ENCODE peak calls at places on chromosome 6, in seven cellular contexts. B is tibial artery; X is effector memory CD4-positive, alpha-beta T cell; Q is ovary; Z is CD8-positive, alpha-beta T cell; G is SJSA1; U is thyroid gland. L is an unnamed sample.

GRCh38 chr6:160952633-160953281 is 38.8 kb upstream of the MAP3K4 start:
- DNase-seq in X (no peak), Q (no peak), G (no peak), B (no peak), Z (no peak), U (no peak), L (no peak)

GRCh38 chr6:56386717-56387116 is 139.3 kb upstream of the COL21A1 start:
- DNase-seq in G (no peak), X (no peak), B (no peak), Q (no peak), U (peak), Z (no peak), L (no peak)

GRCh38 chr6:157274471-157275226 is 48.7 kb downstream of the TMEM242 start:
- DNase-seq in Q (peak), G (peak), U (peak), X (peak), Z (peak), B (peak), L (peak)

GRCh38 chr6:145744619-145745018 is 9.3 kb upstream of the EPM2A start:
- DNase-seq in Z (no peak), U (no peak), G (no peak), Q (no peak), X (no peak), B (no peak), L (no peak)

GRCh38 chr6:149895702-149896310 is 2.1 kb downstream of the RAET1E start:
- DNase-seq in G (peak), Z (peak), X (no peak), U (peak), Q (peak), B (peak), L (no peak)

GRCh38 chr6:134267917-134268361 is 50.0 kb downstream of the SGK1 start:
- DNase-seq in Q (peak), X (no peak), Z (no peak), B (no peak), G (no peak), U (peak), L (peak)

GRCh38 chr6:43278524-43279078 is 19.5 kb upstream of the SLC22A7 start:
- DNase-seq in Z (no peak), U (no peak), G (no peak), Q (no peak), B (no peak), X (no peak), L (no peak)

GRCh38 chr6:140784573-140784972 is 1348.2 kb upstream of the GJE1 start:
- DNase-seq in Z (no peak), Q (no peak), B (no peak), X (no peak), U (no peak), G (no peak), L (no peak)

GRCh38 chr6:797479-798077 is 104.6 kb upstream of the EXOC2 start:
- DNase-seq in U (peak), Q (no peak), G (peak), B (no peak), X (no peak), Z (no peak), L (no peak)

GRCh38 chr6:136717297-136717990 is 74.8 kb downstream of the MAP3K5 start:
- DNase-seq in X (no peak), G (no peak), Q (no peak), B (no peak), U (no peak), Z (no peak), L (no peak)

GRCh38 chr6:26017567-26017966 is 55.0 kb downstream of the TRIM38 start:
- DNase-seq in U (peak), X (peak), G (no peak), B (peak), Q (peak), Z (no peak), L (peak)
- H3K27ac ChIP-seq in U (peak), X (peak), G (no peak), B (peak), Q (peak), Z (no peak), L (peak)

GRCh38 chr6:35583893-35584688 is 71.4 kb upstream of the TULP1 start:
- DNase-seq in X (peak), U (peak), G (peak), Z (peak), B (no peak), Q (no peak), L (peak)

GRCh38 chr6:35585688-35586087 is 73.0 kb upstream of the TULP1 start:
- DNase-seq in Q (no peak), X (no peak), B (no peak), Z (no peak), U (no peak), G (no peak), L (no peak)

GRCh38 chr6:35581633-35582032 is 68.9 kb upstream of the TULP1 start:
- DNase-seq in X (no peak), Z (no peak), B (no peak), G (no peak), Q (no peak), U (no peak), L (no peak)

GRCh38 chr6:35586542-35586941 is 73.8 kb upstream of the TULP1 start:
- DNase-seq in X (no peak), Q (no peak), U (no peak), B (no peak), G (no peak), Z (no peak), L (no peak)

DNA sequence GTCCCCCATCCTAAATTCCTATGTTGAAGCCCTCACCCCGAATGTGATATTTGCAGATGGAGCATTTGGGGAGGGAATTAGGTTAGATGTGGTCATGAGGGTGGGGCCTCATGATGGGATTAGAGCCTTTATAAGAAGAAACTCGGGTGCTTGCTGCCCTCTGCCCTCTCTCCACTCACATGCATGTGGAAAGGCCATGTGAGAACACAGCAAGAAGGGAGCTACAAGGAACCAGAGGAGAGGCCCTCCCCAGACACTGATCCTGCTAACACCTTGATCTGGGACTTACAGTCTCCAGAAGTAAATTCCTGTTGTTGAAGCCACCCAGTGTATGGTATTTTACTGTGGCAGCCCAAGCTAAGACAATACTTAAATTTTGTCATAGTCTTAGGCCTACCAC is 69.6 kb upstream of the TULP1 start:
- DNase-seq in Z (no peak), Q (no peak), G (no peak), X (no peak), B (no peak), U (no peak), L (no peak)
- H3K4me3 ChIP-seq in Z (no peak), Q (no peak), G (no peak), X (no peak), B (no peak), U (no peak), L (no peak)

DNA sequence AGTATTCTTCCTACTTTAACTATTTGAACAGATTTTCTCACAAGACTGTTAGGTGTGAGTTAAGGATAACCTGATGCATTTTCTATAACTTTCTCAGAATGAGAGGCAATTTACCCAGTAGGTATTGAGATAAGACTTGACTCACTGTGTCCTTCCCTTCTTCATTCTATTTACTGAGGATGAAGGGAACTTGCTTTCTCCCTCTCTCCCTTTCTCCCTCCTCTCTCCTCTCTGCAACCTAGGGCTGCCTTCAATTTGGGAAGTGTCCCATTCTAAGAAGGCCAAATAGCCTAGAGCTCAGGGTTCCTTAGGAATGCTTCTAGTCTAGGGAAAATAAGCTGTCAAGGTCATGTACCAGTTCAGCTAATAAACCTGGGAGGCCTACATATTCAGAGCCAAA is 3.2 kb downstream of the ECHDC1 start:
- DNase-seq in G (no peak), Q (no peak), X (no peak), U (no peak), B (no peak), Z (no peak), L (no peak)
- H3K27ac ChIP-seq in G (no peak), Q (no peak), X (no peak), U (no peak), B (no peak), Z (no peak), L (no peak)

GRCh38 chr6:37554480-37554819 is 54.8 kb upstream of the CCDC167 start:
- DNase-seq in U (no peak), B (no peak), Q (no peak), X (no peak), Z (no peak), G (peak), L (no peak)
- H3K4me3 ChIP-seq in U (no peak), B (no peak), Q (no peak), X (no peak), Z (no peak), G (no peak), L (no peak)